ENCODE peak calls at places on chromosomes 2 and 18, in ten cellular contexts. V is foreskin fibroblast; U is endothelial cell; G is stomach; M is Panc1; Q is glutamatergic neuron; B is HFF-Myc; L is CD8-positive, alpha-beta T cell; F is CD4-positive, alpha-beta T cell; D is fibroblast of the aortic adventitia. E is an unnamed sample.

GRCh38 chr2:52810460-52810859 is 957.1 kb upstream of the CHAC2 start:
- DNase-seq in V (peak), F (no peak), G (no peak), Q (no peak), B (no peak), D (peak), M (peak), U (no peak), L (no peak), E (no peak)

GRCh38 chr2:235566931-235567495 is 73.2 kb downstream of the AGAP1 start:
- DNase-seq in Q (no peak), F (no peak), L (no peak), G (no peak), D (no peak), B (no peak), M (no peak), U (no peak), V (no peak), E (no peak)

GRCh38 chr2:101733257-101733993 is 35.9 kb downstream of the MAP4K4 start:
- DNase-seq in F (no peak), B (no peak), Q (no peak), D (no peak), V (peak), L (no peak), G (no peak), M (no peak), U (no peak), E (no peak)

GRCh38 chr2:207487650-207488315 is 42.0 kb upstream of the CREB1 start:
- DNase-seq in U (no peak), D (peak), G (no peak), M (no peak), L (no peak), F (no peak), Q (no peak), V (peak), B (peak), E (no peak)

GRCh38 chr2:43333656-43334144 is 107.3 kb upstream of the ZFP36L2 start:
- DNase-seq in U (no peak), G (no peak), D (peak), M (no peak), F (no peak), L (no peak), B (no peak), V (peak), Q (no peak), E (no peak)

GRCh38 chr18:53943463-53943862 is 281.0 kb downstream of the MBD2 start:
- DNase-seq in L (no peak), V (no peak), U (no peak), G (no peak), F (no peak), B (no peak), D (no peak), Q (no peak), M (no peak), E (no peak)

GRCh38 chr2:191333911-191334357 is 88.7 kb downstream of the MYO1B start:
- DNase-seq in F (no peak), Q (no peak), G (no peak), D (peak), U (no peak), M (no peak), V (peak), B (peak), L (no peak), E (no peak)

GRCh38 chr2:143248631-143249030 is 119.4 kb downstream of the ARHGAP15 start:
- DNase-seq in Q (no peak), L (no peak), F (no peak), D (no peak), B (no peak), U (no peak), G (no peak), M (no peak), V (no peak), E (no peak)

GRCh38 chr2:188291142-188291616 is 495 bp upstream of the GULP1 start:
- DNase-seq in L (no peak), F (no peak), B (no peak), Q (no peak), M (no peak), D (peak), G (peak), V (peak), U (peak), E (no peak)

GRCh38 chr18:32661486-32662299 is 111.1 kb downstream of the KLHL14 start:
- DNase-seq in U (no peak), L (no peak), B (no peak), M (peak), V (no peak), D (no peak), G (no peak), Q (no peak), F (no peak), E (no peak)

GRCh38 chr2:25341031-25341727 is 546 bp downstream of the DNMT3A start:
- DNase-seq in M (no peak), Q (peak), L (no peak), B (no peak), U (no peak), F (no peak), V (peak), G (peak), D (no peak), E (no peak)

GRCh38 chr2:174153757-174154680 is 94.3 kb downstream of the OLA1 start:
- DNase-seq in Q (no peak), L (no peak), M (no peak), G (no peak), B (peak), V (peak), F (no peak), D (peak), U (no peak), E (no peak)

GRCh38 chr18:75139226-75139911 is 69.6 kb downstream of the PTGR3 start:
- DNase-seq in B (no peak), D (no peak), M (no peak), Q (no peak), G (no peak), F (no peak), U (no peak), V (no peak), L (no peak), E (no peak)

GRCh38 chr2:96940991-96941775 is 45.2 kb downstream of the FAM178B start:
- DNase-seq in G (no peak), B (no peak), V (no peak), M (no peak), U (no peak), D (no peak), L (no peak), Q (no peak), F (no peak), E (no peak)

GRCh38 chr2:181008418-181008817 is 28.0 kb downstream of the UBE2E3 start:
- DNase-seq in F (no peak), V (no peak), M (no peak), G (no peak), D (no peak), L (no peak), U (peak), B (no peak), Q (peak), E (no peak)

GRCh38 chr2:108215794-108216211 is 24.0 kb upstream of the SULT1C3 start:
- DNase-seq in L (no peak), U (no peak), Q (no peak), M (no peak), B (no peak), V (peak), D (peak), G (peak), F (no peak), E (no peak)
- TF ChIP-seq CTCF in L (no peak), U (no peak), Q (no peak), M (peak), B (no peak), V (peak), D (peak), G (peak), F (no peak), E (peak)

GRCh38 chr18:26803643-26804042 is 61.9 kb downstream of the AQP4 start:
- DNase-seq in D (no peak), U (no peak), Q (no peak), G (no peak), F (no peak), L (no peak), M (no peak), B (no peak), V (no peak), E (no peak)
- TF ChIP-seq CTCF in D (no peak), U (no peak), Q (no peak), G (peak), F (no peak), L (no peak), M (no peak), B (no peak), V (no peak), E (peak)

GRCh38 chr2:160270571-160271113 is 70.6 kb upstream of the ITGB6 start:
- DNase-seq in B (no peak), G (peak), L (no peak), F (no peak), Q (peak), V (no peak), U (no peak), D (no peak), M (no peak), E (no peak)
- TF ChIP-seq CTCF in B (no peak), G (no peak), L (no peak), F (no peak), Q (no peak), V (no peak), U (no peak), D (peak), M (no peak), E (no peak)

DNA sequence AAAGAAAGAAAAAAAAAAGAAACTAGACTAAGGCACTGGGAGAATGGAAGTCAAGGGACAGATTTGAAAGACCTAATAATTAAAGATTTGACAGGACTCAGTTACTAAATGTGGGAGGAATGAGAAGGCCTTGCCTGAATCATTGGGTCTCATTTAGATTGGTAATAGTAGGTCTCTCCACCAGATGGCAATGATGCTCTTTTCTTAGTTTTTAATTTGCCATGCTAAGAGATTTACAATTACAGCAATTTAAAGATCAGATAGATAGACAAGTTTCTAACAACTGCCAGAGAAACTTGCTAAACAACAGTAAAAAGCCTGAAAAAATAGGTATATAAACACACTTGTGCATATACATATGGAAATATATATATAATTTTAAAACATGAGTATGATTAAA is 153.0 kb downstream of the TMEM247 start:
- DNase-seq in B (no peak), V (peak), F (no peak), Q (no peak), D (peak), G (no peak), L (no peak), M (no peak), U (no peak), E (no peak)
- TF ChIP-seq CTCF in B (peak), V (peak), F (peak), Q (peak), D (peak), G (peak), L (peak), M (peak), U (peak), E (peak)

GRCh38 chr18:76459687-76460350 is 35.2 kb downstream of the ZNF516 start:
- DNase-seq in F (no peak), Q (no peak), G (peak), B (peak), D (peak), M (peak), V (peak), L (no peak), U (no peak), E (no peak)
- TF ChIP-seq CTCF in F (no peak), Q (no peak), G (no peak), B (no peak), D (no peak), M (no peak), V (no peak), L (no peak), U (no peak), E (no peak)

GRCh38 chr2:85437488-85438290 is 19.2 kb downstream of the SH2D6 start:
- DNase-seq in V (peak), G (peak), U (peak), D (peak), F (peak), Q (peak), L (peak), M (no peak), B (no peak), E (peak)
- TF ChIP-seq CTCF in V (no peak), G (no peak), U (no peak), D (no peak), F (no peak), Q (no peak), L (no peak), M (no peak), B (no peak), E (no peak)

GRCh38 chr2:162143969-162144368 is 8.1 kb downstream of the GCG start:
- DNase-seq in L (no peak), F (no peak), V (no peak), U (no peak), B (no peak), Q (no peak), M (no peak), G (no peak), D (no peak), E (no peak)
- TF ChIP-seq CTCF in L (no peak), F (no peak), V (no peak), U (no peak), B (no peak), Q (no peak), M (no peak), G (no peak), D (no peak), E (no peak)

GRCh38 chr2:47065771-47066380 is 89.2 kb downstream of the STPG4 start:
- DNase-seq in L (no peak), B (no peak), U (no peak), Q (no peak), V (peak), D (peak), M (no peak), G (no peak), F (no peak), E (no peak)
- TF ChIP-seq CTCF in L (no peak), B (no peak), U (no peak), Q (no peak), V (no peak), D (no peak), M (no peak), G (no peak), F (no peak), E (no peak)

GRCh38 chr2:26840937-26841610 is 6.9 kb upstream of the DPYSL5 start:
- DNase-seq in F (no peak), L (no peak), V (no peak), M (no peak), Q (no peak), B (no peak), D (no peak), U (no peak), G (no peak), E (no peak)
- TF ChIP-seq CTCF in F (no peak), L (no peak), V (peak), M (peak), Q (peak), B (peak), D (peak), U (no peak), G (no peak), E (no peak)

E was measured in progenitor cell of endocrine pancreas.